ENCODE peak calls at places on chromosome 16, in seven cellular contexts. One of them, this sample, is unnamed.
A peak's percentile ranks its signal among the peaks of the same experiment; 100 is the strongest.

GRCh38 chr16:17832738-17833137 is 362.0 kb upstream of the XYLT1 start:
- DNase-seq in mucosa of descending colon: no peak
- DNase-seq in thoracic aorta: no peak
- DNase-seq in astrocyte of the spinal cord: no peak
- DNase-seq in cardiac muscle cell: no peak
- DNase-seq in fibroblast of lung: no peak
- DNase-seq in AG04450: no peak
- DNase-seq in this sample: no peak

GRCh38 chr16:30665155-30665829 is 7.1 kb downstream of the FBRS start:
- DNase-seq in AG04450: no peak
- DNase-seq in thoracic aorta: no peak
- DNase-seq in cardiac muscle cell: no peak
- DNase-seq in fibroblast of lung: no peak
- DNase-seq in mucosa of descending colon: no peak
- DNase-seq in astrocyte of the spinal cord: no peak
- DNase-seq in this sample: no peak

GRCh38 chr16:52471650-52472370 is 75.1 kb downstream of the TOX3 start:
- DNase-seq in cardiac muscle cell: no peak
- DNase-seq in mucosa of descending colon: no peak
- DNase-seq in AG04450: no peak
- DNase-seq in thoracic aorta: no peak
- DNase-seq in astrocyte of the spinal cord: no peak
- DNase-seq in fibroblast of lung: no peak
- DNase-seq in this sample: no peak

GRCh38 chr16:2774161-2774891 is 2.8 kb downstream of the ELOB start:
- DNase-seq in cardiac muscle cell: no peak
- DNase-seq in astrocyte of the spinal cord: peak; percentile 12
- DNase-seq in fibroblast of lung: no peak
- DNase-seq in AG04450: no peak
- DNase-seq in thoracic aorta: no peak
- DNase-seq in mucosa of descending colon: no peak
- DNase-seq in this sample: no peak

GRCh38 chr16:1026057-1026783 is 44.6 kb downstream of the SOX8 start:
- DNase-seq in cardiac muscle cell: peak; percentile 30
- DNase-seq in astrocyte of the spinal cord: no peak
- DNase-seq in fibroblast of lung: no peak
- DNase-seq in AG04450: no peak
- DNase-seq in mucosa of descending colon: no peak
- DNase-seq in thoracic aorta: no peak
- DNase-seq in this sample: no peak

GRCh38 chr16:81758376-81758775 is 20.7 kb upstream of the PLCG2 start:
- DNase-seq in AG04450: no peak
- DNase-seq in astrocyte of the spinal cord: no peak
- DNase-seq in thoracic aorta: no peak
- DNase-seq in cardiac muscle cell: no peak
- DNase-seq in mucosa of descending colon: no peak
- DNase-seq in fibroblast of lung: no peak
- DNase-seq in this sample: no peak

GRCh38 chr16:68776821-68777485 is 39.9 kb downstream of the CDH1 start:
- DNase-seq in cardiac muscle cell: no peak
- DNase-seq in astrocyte of the spinal cord: peak; percentile 47
- DNase-seq in fibroblast of lung: no peak
- DNase-seq in AG04450: no peak
- DNase-seq in thoracic aorta: no peak
- DNase-seq in mucosa of descending colon: no peak
- DNase-seq in this sample: no peak

GRCh38 chr16:52535076-52535475 is 11.9 kb downstream of the TOX3 start:
- DNase-seq in AG04450: no peak
- DNase-seq in astrocyte of the spinal cord: no peak
- DNase-seq in fibroblast of lung: no peak
- DNase-seq in thoracic aorta: no peak
- DNase-seq in cardiac muscle cell: no peak
- DNase-seq in mucosa of descending colon: peak; percentile 78
- DNase-seq in this sample: no peak

GRCh38 chr16:82750078-82750477 is 123.3 kb downstream of the CDH13 start:
- DNase-seq in thoracic aorta: no peak
- DNase-seq in cardiac muscle cell: no peak
- DNase-seq in astrocyte of the spinal cord: no peak
- DNase-seq in mucosa of descending colon: no peak
- DNase-seq in fibroblast of lung: no peak
- DNase-seq in AG04450: no peak
- DNase-seq in this sample: no peak

DNA sequence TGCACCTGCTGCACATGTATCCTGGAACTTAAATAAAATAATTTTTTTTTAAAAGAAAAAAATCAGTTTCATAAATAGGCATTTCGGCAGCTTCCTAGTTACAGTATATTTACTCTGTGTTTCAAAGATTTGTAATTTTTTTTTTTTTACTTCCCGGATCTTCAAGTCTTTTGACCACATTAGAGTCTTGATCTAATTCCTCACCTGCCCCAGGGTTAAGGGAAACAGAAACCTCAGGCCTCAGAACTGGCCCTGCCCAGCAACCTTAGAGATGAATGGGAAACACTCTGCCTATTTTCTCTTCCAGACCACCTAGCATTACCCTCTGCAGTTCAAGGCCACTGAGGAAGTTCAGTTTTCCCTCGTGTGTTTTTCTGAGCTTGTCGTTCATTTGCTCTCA is 304.0 kb downstream of the MAF start:
- DNase-seq in mucosa of descending colon: no peak
- DNase-seq in AG04450: no peak
- DNase-seq in fibroblast of lung: no peak
- DNase-seq in cardiac muscle cell: no peak
- DNase-seq in thoracic aorta: no peak
- DNase-seq in astrocyte of the spinal cord: no peak
- DNase-seq in this sample: no peak
- H3K4me3 ChIP-seq in mucosa of descending colon: no peak overlapping the region
- H3K4me3 ChIP-seq in AG04450: no peak overlapping the region
- H3K4me3 ChIP-seq in fibroblast of lung: no peak overlapping the region
- H3K4me3 ChIP-seq in cardiac muscle cell: no peak overlapping the region
- H3K4me3 ChIP-seq in thoracic aorta: no peak overlapping the region
- H3K4me3 ChIP-seq in astrocyte of the spinal cord: no peak overlapping the region
- H3K4me3 ChIP-seq in this sample: no peak overlapping the region

DNA sequence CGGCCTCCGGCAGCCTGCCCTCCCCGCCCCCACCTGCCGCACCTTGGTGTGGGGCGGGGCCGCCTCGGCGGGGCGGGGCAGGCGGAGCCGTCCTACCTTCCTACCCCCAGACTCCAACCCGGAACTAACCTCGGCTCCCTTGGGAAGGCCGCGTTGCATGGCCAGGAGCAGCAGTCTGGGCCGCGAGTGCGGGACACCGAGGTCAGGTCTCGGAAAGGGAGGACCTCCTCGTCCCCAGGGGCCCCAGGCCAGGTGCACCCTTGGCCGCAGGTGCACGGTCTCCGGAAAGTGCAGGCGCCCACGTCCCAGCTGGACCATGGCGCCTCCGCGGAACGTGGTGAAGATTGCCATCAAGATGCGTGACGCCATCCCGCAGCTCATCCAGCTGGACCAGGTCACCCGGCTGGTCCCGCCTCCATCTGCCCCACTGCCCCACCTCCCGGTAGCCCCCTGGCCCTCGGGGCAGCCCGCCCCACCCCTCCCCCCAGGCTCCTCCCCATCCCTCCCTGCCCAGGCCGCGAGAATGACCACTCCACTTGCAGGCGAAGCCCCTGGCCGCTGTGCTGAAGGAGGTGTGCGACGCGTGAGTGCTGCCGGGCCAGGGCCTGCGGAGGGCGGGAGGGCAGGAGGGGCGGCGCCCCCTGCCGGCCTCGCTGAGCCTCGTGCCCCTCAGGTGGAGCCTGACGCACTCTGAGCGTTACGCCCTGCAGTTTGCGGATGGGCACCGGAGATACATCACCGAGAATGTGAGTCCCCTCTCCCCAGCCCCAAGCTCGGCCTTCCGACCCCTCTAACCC is at the start of gene ELMO3:
- DNase-seq in AG04450: no peak
- DNase-seq in mucosa of descending colon: peak; percentile 90
- DNase-seq in thoracic aorta: no peak
- DNase-seq in fibroblast of lung: no peak
- DNase-seq in astrocyte of the spinal cord: no peak
- DNase-seq in cardiac muscle cell: peak; percentile 71
- DNase-seq in this sample: no peak
- TF ChIP-seq CTCF in AG04450: peak; percentile 31
- TF ChIP-seq CTCF in mucosa of descending colon: peak; percentile 45
- TF ChIP-seq CTCF in thoracic aorta: no peak
- TF ChIP-seq CTCF in fibroblast of lung: no peak
- TF ChIP-seq CTCF in astrocyte of the spinal cord: peak; percentile 43
- TF ChIP-seq CTCF in cardiac muscle cell: peak; percentile 44
- TF ChIP-seq CTCF in this sample: peak; percentile 60

DNA sequence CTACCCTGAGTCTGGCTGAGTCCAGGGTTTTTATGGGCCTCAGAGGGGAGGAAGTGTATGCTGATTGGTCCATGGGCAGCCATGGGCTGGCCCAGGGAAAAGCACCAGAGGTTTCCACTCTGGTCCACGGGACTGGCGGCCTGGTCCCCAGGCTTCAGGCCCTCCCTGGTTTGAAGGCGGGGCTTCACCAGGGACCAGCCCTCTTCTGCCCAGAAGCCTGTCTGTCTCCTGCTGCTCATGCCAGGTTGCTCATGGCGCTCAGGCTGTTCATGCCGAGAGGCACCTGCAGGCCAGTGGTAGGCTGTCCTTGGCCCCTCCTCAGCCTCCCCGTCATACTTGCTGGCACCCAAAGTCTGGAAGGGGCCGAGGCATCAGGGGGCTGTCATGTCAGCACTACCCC is 45.0 kb upstream of the CLEC19A start:
- DNase-seq in fibroblast of lung: no peak
- DNase-seq in mucosa of descending colon: no peak
- DNase-seq in astrocyte of the spinal cord: no peak
- DNase-seq in AG04450: no peak
- DNase-seq in thoracic aorta: no peak
- DNase-seq in cardiac muscle cell: no peak
- DNase-seq in this sample: no peak
- H3K4me3 ChIP-seq in fibroblast of lung: no peak overlapping the region
- H3K4me3 ChIP-seq in mucosa of descending colon: no peak overlapping the region
- H3K4me3 ChIP-seq in astrocyte of the spinal cord: no peak overlapping the region
- H3K4me3 ChIP-seq in AG04450: no peak overlapping the region
- H3K4me3 ChIP-seq in thoracic aorta: no peak overlapping the region
- H3K4me3 ChIP-seq in cardiac muscle cell: no peak overlapping the region
- H3K4me3 ChIP-seq in this sample: no peak overlapping the region

GRCh38 chr16:4477966-4478365 is 1.8 kb downstream of the HMOX2 start:
- DNase-seq in cardiac muscle cell: no peak
- DNase-seq in AG04450: no peak
- DNase-seq in fibroblast of lung: peak; percentile 49
- DNase-seq in mucosa of descending colon: no peak
- DNase-seq in astrocyte of the spinal cord: peak; percentile 52
- DNase-seq in thoracic aorta: no peak
- DNase-seq in this sample: peak; percentile 68
- TF ChIP-seq CTCF in cardiac muscle cell: peak; percentile 47
- TF ChIP-seq CTCF in AG04450: peak; percentile 25
- TF ChIP-seq CTCF in fibroblast of lung: peak; percentile 33
- TF ChIP-seq CTCF in mucosa of descending colon: no peak
- TF ChIP-seq CTCF in astrocyte of the spinal cord: peak; percentile 19
- TF ChIP-seq CTCF in thoracic aorta: no peak
- TF ChIP-seq CTCF in this sample: peak; percentile 39

GRCh38 chr16:88800277-88800592 is 3.4 kb upstream of the CDT1 start:
- DNase-seq in astrocyte of the spinal cord: no peak
- DNase-seq in fibroblast of lung: no peak
- DNase-seq in AG04450: no peak
- DNase-seq in mucosa of descending colon: no peak
- DNase-seq in cardiac muscle cell: no peak
- DNase-seq in thoracic aorta: no peak
- DNase-seq in this sample: no peak
- H3K4me3 ChIP-seq in astrocyte of the spinal cord: no peak overlapping the region
- H3K4me3 ChIP-seq in fibroblast of lung: no peak overlapping the region
- H3K4me3 ChIP-seq in AG04450: no peak overlapping the region
- H3K4me3 ChIP-seq in mucosa of descending colon: no peak overlapping the region
- H3K4me3 ChIP-seq in cardiac muscle cell: no peak overlapping the region
- H3K4me3 ChIP-seq in thoracic aorta: no peak overlapping the region
- H3K4me3 ChIP-seq in this sample: no peak overlapping the region

This sample was measured in epithelial cell of proximal tubule.